ENCODE peak calls at places on chromosomes 5 and 9, in seven cellular contexts. One of them, this sample, is unnamed.

GRCh38 chr9:89435315-89435823 is 62.5 kb downstream of the SEMA4D start:
- DNase-seq in CD8-positive, alpha-beta T cell: no peak
- DNase-seq in A549: peak; percentile 13
- DNase-seq in GM12865: no peak
- DNase-seq in heart right ventricle: no peak
- DNase-seq in body of pancreas: peak; percentile 79
- DNase-seq in cardiac fibroblast: no peak
- DNase-seq in this sample: peak; percentile 99

GRCh38 chr5:133344266-133344665 is 268.1 kb downstream of the FSTL4 start:
- DNase-seq in CD8-positive, alpha-beta T cell: no peak
- DNase-seq in A549: no peak
- DNase-seq in GM12865: no peak
- DNase-seq in heart right ventricle: no peak
- DNase-seq in body of pancreas: no peak
- DNase-seq in cardiac fibroblast: no peak
- DNase-seq in this sample: no peak

GRCh38 chr9:9215050-9215449 is 1397.8 kb downstream of the PTPRD start:
- DNase-seq in CD8-positive, alpha-beta T cell: no peak
- DNase-seq in A549: no peak
- DNase-seq in GM12865: no peak
- DNase-seq in heart right ventricle: no peak
- DNase-seq in body of pancreas: no peak
- DNase-seq in cardiac fibroblast: no peak
- DNase-seq in this sample: no peak

GRCh38 chr9:97689401-97689800 is 7.7 kb downstream of the XPA start:
- DNase-seq in CD8-positive, alpha-beta T cell: no peak
- DNase-seq in A549: peak; percentile 13
- DNase-seq in GM12865: no peak
- DNase-seq in heart right ventricle: no peak
- DNase-seq in body of pancreas: no peak
- DNase-seq in cardiac fibroblast: no peak
- DNase-seq in this sample: no peak

GRCh38 chr5:14720236-14720923 is 55.9 kb downstream of the OTULIN start:
- DNase-seq in CD8-positive, alpha-beta T cell: no peak
- DNase-seq in A549: no peak
- DNase-seq in GM12865: no peak
- DNase-seq in heart right ventricle: no peak
- DNase-seq in body of pancreas: no peak
- DNase-seq in cardiac fibroblast: peak; percentile 58
- DNase-seq in this sample: no peak

GRCh38 chr9:35423499-35423898 is 66.4 kb upstream of the RUSC2 start:
- DNase-seq in CD8-positive, alpha-beta T cell: no peak
- DNase-seq in A549: peak; percentile 29
- DNase-seq in GM12865: no peak
- DNase-seq in heart right ventricle: no peak
- DNase-seq in body of pancreas: no peak
- DNase-seq in cardiac fibroblast: no peak
- DNase-seq in this sample: no peak

GRCh38 chr5:20615888-20616563 is 628.0 kb upstream of the CDH18 start:
- DNase-seq in CD8-positive, alpha-beta T cell: no peak
- DNase-seq in A549: no peak
- DNase-seq in GM12865: no peak
- DNase-seq in heart right ventricle: no peak
- DNase-seq in body of pancreas: no peak
- DNase-seq in cardiac fibroblast: no peak
- DNase-seq in this sample: no peak

GRCh38 chr5:158050401-158050800 is 191.5 kb upstream of the CLINT1 start:
- DNase-seq in CD8-positive, alpha-beta T cell: no peak
- DNase-seq in A549: no peak
- DNase-seq in GM12865: no peak
- DNase-seq in heart right ventricle: no peak
- DNase-seq in body of pancreas: no peak
- DNase-seq in cardiac fibroblast: no peak
- DNase-seq in this sample: no peak

GRCh38 chr9:131554088-131554864 is 9.0 kb downstream of the PRRT1B start:
- DNase-seq in CD8-positive, alpha-beta T cell: no peak
- DNase-seq in A549: no peak
- DNase-seq in GM12865: no peak
- DNase-seq in heart right ventricle: no peak
- DNase-seq in body of pancreas: no peak
- DNase-seq in cardiac fibroblast: no peak
- DNase-seq in this sample: no peak

GRCh38 chr5:17118631-17119030 is 98.8 kb upstream of the BASP1 start:
- DNase-seq in CD8-positive, alpha-beta T cell: no peak
- DNase-seq in A549: peak; percentile 92
- DNase-seq in GM12865: peak; percentile 1
- DNase-seq in heart right ventricle: peak; percentile 57
- DNase-seq in body of pancreas: peak; percentile 16
- DNase-seq in cardiac fibroblast: peak; percentile 98
- DNase-seq in this sample: no peak

GRCh38 chr5:89313804-89314588 is 431.0 kb upstream of the MEF2C start:
- DNase-seq in CD8-positive, alpha-beta T cell: no peak
- DNase-seq in A549: no peak
- DNase-seq in GM12865: peak; percentile 97
- DNase-seq in heart right ventricle: no peak
- DNase-seq in body of pancreas: no peak
- DNase-seq in cardiac fibroblast: peak; percentile 86
- DNase-seq in this sample: no peak

GRCh38 chr9:73916016-73916673 is 581.0 kb upstream of the RORB start:
- DNase-seq in CD8-positive, alpha-beta T cell: no peak
- DNase-seq in A549: peak; percentile 19
- DNase-seq in GM12865: peak; percentile 2
- DNase-seq in heart right ventricle: no peak
- DNase-seq in body of pancreas: no peak
- DNase-seq in cardiac fibroblast: no peak
- DNase-seq in this sample: no peak

GRCh38 chr5:11790201-11790600 is 114.0 kb downstream of the CTNND2 start:
- DNase-seq in CD8-positive, alpha-beta T cell: no peak
- DNase-seq in A549: no peak
- DNase-seq in GM12865: no peak
- DNase-seq in heart right ventricle: no peak
- DNase-seq in body of pancreas: no peak
- DNase-seq in cardiac fibroblast: no peak
- DNase-seq in this sample: no peak

GRCh38 chr9:14080940-14081621 is 232.9 kb downstream of the NFIB start:
- DNase-seq in CD8-positive, alpha-beta T cell: no peak
- DNase-seq in A549: no peak
- DNase-seq in GM12865: peak; percentile 2
- DNase-seq in heart right ventricle: no peak
- DNase-seq in body of pancreas: no peak
- DNase-seq in cardiac fibroblast: peak; percentile 46
- DNase-seq in this sample: no peak

GRCh38 chr9:117224676-117225075 is 190.2 kb downstream of the ASTN2 start:
- DNase-seq in CD8-positive, alpha-beta T cell: no peak
- DNase-seq in A549: no peak
- DNase-seq in GM12865: no peak
- DNase-seq in heart right ventricle: no peak
- DNase-seq in body of pancreas: no peak
- DNase-seq in cardiac fibroblast: no peak
- DNase-seq in this sample: no peak

GRCh38 chr9:5357431-5358105 is 17.9 kb upstream of the RLN1 start:
- DNase-seq in CD8-positive, alpha-beta T cell: no peak
- DNase-seq in A549: no peak
- DNase-seq in GM12865: no peak
- DNase-seq in heart right ventricle: peak; percentile 16
- DNase-seq in body of pancreas: no peak
- DNase-seq in cardiac fibroblast: no peak
- DNase-seq in this sample: no peak

GRCh38 chr5:83956386-83956785 is 235.7 kb upstream of the HAPLN1 start:
- DNase-seq in CD8-positive, alpha-beta T cell: no peak
- DNase-seq in A549: no peak
- DNase-seq in GM12865: no peak
- DNase-seq in heart right ventricle: no peak
- DNase-seq in body of pancreas: no peak
- DNase-seq in cardiac fibroblast: peak; percentile 3
- DNase-seq in this sample: no peak

GRCh38 chr5:109619024-109619460 is 70.7 kb upstream of the MAN2A1 start:
- DNase-seq in CD8-positive, alpha-beta T cell: no peak
- DNase-seq in A549: no peak
- DNase-seq in GM12865: no peak
- DNase-seq in heart right ventricle: no peak
- DNase-seq in body of pancreas: no peak
- DNase-seq in cardiac fibroblast: no peak
- DNase-seq in this sample: no peak

GRCh38 chr5:134106991-134107701 is 7.3 kb upstream of the TCF7 start:
- DNase-seq in CD8-positive, alpha-beta T cell: no peak
- DNase-seq in A549: no peak
- DNase-seq in GM12865: no peak
- DNase-seq in heart right ventricle: no peak
- DNase-seq in body of pancreas: no peak
- DNase-seq in cardiac fibroblast: no peak
- DNase-seq in this sample: no peak

GRCh38 chr9:23829580-23830458 is 3.8 kb upstream of the ELAVL2 start:
- DNase-seq in CD8-positive, alpha-beta T cell: no peak
- DNase-seq in A549: no peak
- DNase-seq in GM12865: no peak
- DNase-seq in heart right ventricle: no peak
- DNase-seq in body of pancreas: no peak
- DNase-seq in cardiac fibroblast: peak; percentile 15
- DNase-seq in this sample: peak; percentile 49

GRCh38 chr9:116483622-116484482 is 203.3 kb upstream of the TRIM32 start:
- DNase-seq in CD8-positive, alpha-beta T cell: no peak
- DNase-seq in A549: no peak
- DNase-seq in GM12865: no peak
- DNase-seq in heart right ventricle: no peak
- DNase-seq in body of pancreas: no peak
- DNase-seq in cardiac fibroblast: no peak
- DNase-seq in this sample: no peak

GRCh38 chr5:14726066-14726838 is 61.7 kb downstream of the OTULIN start:
- DNase-seq in CD8-positive, alpha-beta T cell: no peak
- DNase-seq in A549: no peak
- DNase-seq in GM12865: no peak
- DNase-seq in heart right ventricle: no peak
- DNase-seq in body of pancreas: no peak
- DNase-seq in cardiac fibroblast: peak; percentile 61
- DNase-seq in this sample: no peak

GRCh38 chr5:139023276-139023675 is 148.1 kb upstream of the LRRTM2 start:
- DNase-seq in CD8-positive, alpha-beta T cell: no peak
- DNase-seq in A549: no peak
- DNase-seq in GM12865: no peak
- DNase-seq in heart right ventricle: no peak
- DNase-seq in body of pancreas: no peak
- DNase-seq in cardiac fibroblast: no peak
- DNase-seq in this sample: no peak

GRCh38 chr5:139022528-139022927 is 147.4 kb upstream of the LRRTM2 start:
- DNase-seq in CD8-positive, alpha-beta T cell: no peak
- DNase-seq in A549: no peak
- DNase-seq in GM12865: no peak
- DNase-seq in heart right ventricle: no peak
- DNase-seq in body of pancreas: no peak
- DNase-seq in cardiac fibroblast: no peak
- DNase-seq in this sample: peak; percentile 58

GRCh38 chr5:139021346-139021745 is 146.2 kb upstream of the LRRTM2 start:
- DNase-seq in CD8-positive, alpha-beta T cell: no peak
- DNase-seq in A549: no peak
- DNase-seq in GM12865: no peak
- DNase-seq in heart right ventricle: no peak
- DNase-seq in body of pancreas: no peak
- DNase-seq in cardiac fibroblast: no peak
- DNase-seq in this sample: no peak

DNA sequence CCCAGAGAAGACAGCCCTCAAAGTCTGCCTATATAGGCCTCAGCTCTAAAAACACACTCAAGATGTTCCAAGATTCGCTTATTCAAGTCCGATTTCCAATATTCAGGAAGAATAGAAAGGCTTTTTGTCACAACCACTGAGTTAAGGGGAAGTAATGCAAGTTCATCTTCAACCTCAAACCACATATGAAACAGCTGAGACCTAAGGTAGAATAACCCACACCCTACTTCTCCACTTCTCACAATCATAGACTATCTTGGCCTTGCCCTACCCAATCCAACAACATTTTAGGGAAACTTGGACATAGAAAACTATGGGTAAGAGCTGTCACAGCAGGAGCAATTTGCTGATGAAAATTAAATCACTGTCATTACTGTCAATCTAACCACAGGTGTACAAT is 152.0 kb upstream of the LRRTM2 start:
- DNase-seq in CD8-positive, alpha-beta T cell: no peak
- DNase-seq in A549: no peak
- DNase-seq in GM12865: peak; percentile 14
- DNase-seq in heart right ventricle: no peak
- DNase-seq in body of pancreas: no peak
- DNase-seq in cardiac fibroblast: no peak
- DNase-seq in this sample: no peak
- H3K4me3 ChIP-seq in CD8-positive, alpha-beta T cell: no peak overlapping the region
- H3K4me3 ChIP-seq in A549: no peak overlapping the region
- H3K4me3 ChIP-seq in GM12865: no peak overlapping the region
- H3K4me3 ChIP-seq in heart right ventricle: no peak overlapping the region
- H3K4me3 ChIP-seq in body of pancreas: no peak overlapping the region
- H3K4me3 ChIP-seq in cardiac fibroblast: no peak overlapping the region
- H3K4me3 ChIP-seq in this sample: no peak overlapping the region

GRCh38 chr5:116025831-116026230 is 6.4 kb upstream of the ARL14EPL start:
- DNase-seq in CD8-positive, alpha-beta T cell: no peak
- DNase-seq in A549: no peak
- DNase-seq in GM12865: no peak
- DNase-seq in heart right ventricle: no peak
- DNase-seq in body of pancreas: no peak
- DNase-seq in cardiac fibroblast: no peak
- DNase-seq in this sample: no peak

GRCh38 chr5:116023619-116024018 is 8.7 kb upstream of the ARL14EPL start:
- DNase-seq in CD8-positive, alpha-beta T cell: no peak
- DNase-seq in A549: no peak
- DNase-seq in GM12865: no peak
- DNase-seq in heart right ventricle: no peak
- DNase-seq in body of pancreas: no peak
- DNase-seq in cardiac fibroblast: no peak
- DNase-seq in this sample: no peak
- TF ChIP-seq CTCF in CD8-positive, alpha-beta T cell: no peak
- TF ChIP-seq CTCF in A549: no peak
- TF ChIP-seq CTCF in GM12865: no peak
- TF ChIP-seq CTCF in heart right ventricle: no peak
- TF ChIP-seq CTCF in body of pancreas: no peak
- TF ChIP-seq CTCF in cardiac fibroblast: peak; percentile 20
- TF ChIP-seq CTCF in this sample: no peak

GRCh38 chr9:12539602-12540001 is 153.6 kb upstream of the TYRP1 start:
- DNase-seq in CD8-positive, alpha-beta T cell: no peak
- DNase-seq in A549: no peak
- DNase-seq in GM12865: no peak
- DNase-seq in heart right ventricle: no peak
- DNase-seq in body of pancreas: no peak
- DNase-seq in cardiac fibroblast: no peak
- DNase-seq in this sample: no peak
- H3K4me3 ChIP-seq in CD8-positive, alpha-beta T cell: no peak overlapping the region
- H3K4me3 ChIP-seq in A549: no peak overlapping the region
- H3K4me3 ChIP-seq in GM12865: no peak overlapping the region
- H3K4me3 ChIP-seq in heart right ventricle: peak overlapping the region; percentile 20
- H3K4me3 ChIP-seq in body of pancreas: no peak overlapping the region
- H3K4me3 ChIP-seq in cardiac fibroblast: no peak overlapping the region
- H3K4me3 ChIP-seq in this sample: no peak overlapping the region

GRCh38 chr9:72721086-72721485 is 199.7 kb downstream of the TMC1 start:
- DNase-seq in CD8-positive, alpha-beta T cell: no peak
- DNase-seq in A549: no peak
- DNase-seq in GM12865: no peak
- DNase-seq in heart right ventricle: no peak
- DNase-seq in body of pancreas: no peak
- DNase-seq in cardiac fibroblast: no peak
- DNase-seq in this sample: no peak

DNA sequence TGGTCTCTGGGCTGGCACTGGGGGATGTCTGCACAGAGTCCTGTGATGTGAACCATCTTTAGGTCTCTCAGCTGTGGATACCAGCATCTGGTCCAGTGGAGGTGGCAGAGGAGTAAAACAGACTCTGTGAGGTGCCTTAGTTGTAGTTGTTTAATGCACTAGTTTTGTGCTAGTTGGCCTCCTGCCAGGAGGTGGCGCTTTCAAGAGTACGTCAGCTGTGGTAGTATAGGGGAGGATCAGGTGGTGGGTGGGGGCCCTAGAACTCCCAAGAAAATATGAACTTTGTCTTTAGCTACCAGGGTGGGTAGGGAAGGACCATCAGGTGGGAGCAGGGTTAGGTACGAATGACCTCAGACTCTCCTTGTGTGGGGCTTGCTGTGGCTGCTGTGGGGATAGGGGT is 197.1 kb downstream of the TMC1 start:
- DNase-seq in CD8-positive, alpha-beta T cell: no peak
- DNase-seq in A549: no peak
- DNase-seq in GM12865: peak; percentile 16
- DNase-seq in heart right ventricle: no peak
- DNase-seq in body of pancreas: no peak
- DNase-seq in cardiac fibroblast: no peak
- DNase-seq in this sample: no peak
- TF ChIP-seq CTCF in CD8-positive, alpha-beta T cell: no peak
- TF ChIP-seq CTCF in A549: no peak
- TF ChIP-seq CTCF in GM12865: no peak
- TF ChIP-seq CTCF in heart right ventricle: no peak
- TF ChIP-seq CTCF in body of pancreas: no peak
- TF ChIP-seq CTCF in cardiac fibroblast: no peak
- TF ChIP-seq CTCF in this sample: no peak